ENCODE peak calls at places on chromosomes 6 and 20, in nine cellular contexts. One of them, this sample, is unnamed.

GRCh38 chr20:5658897-5659296 is 91.3 kb upstream of the SHLD1 start:
- DNase-seq in lower leg skin: peak
- DNase-seq in NCI-H748 treated with DMSO at 0.1 percent for 48 hours: peak
- DNase-seq in activated naive CD8-positive, alpha-beta T cell treated with anti-CD3 and anti-CD28 coated beads, Interleukin-2, amount 50 U/mL, for 24 hours: peak
- DNase-seq in memory B cell: peak
- DNase-seq in Right ventricle myocardium inferior: peak
- DNase-seq in lower lobe of right lung: peak
- DNase-seq in stimulated activated CD4-positive, alpha-beta T cell treated with anti-CD3 and anti-CD28 coated beads, Interleukin-4, amount 100 ng/mL, for 24 hours: peak
- DNase-seq in NCI-H1105: peak
- DNase-seq in this sample: no peak

GRCh38 chr6:26240981-26241770 is 123.8 kb upstream of the BTN3A2 start:
- DNase-seq in Right ventricle myocardium inferior: peak
- DNase-seq in lower lobe of right lung: peak
- DNase-seq in stimulated activated CD4-positive, alpha-beta T cell treated with anti-CD3 and anti-CD28 coated beads, Interleukin-4, amount 100 ng/mL, for 24 hours: peak
- DNase-seq in activated naive CD8-positive, alpha-beta T cell treated with anti-CD3 and anti-CD28 coated beads, Interleukin-2, amount 50 U/mL, for 24 hours: peak
- DNase-seq in memory B cell: peak
- DNase-seq in NCI-H748 treated with DMSO at 0.1 percent for 48 hours: no peak
- DNase-seq in lower leg skin: no peak
- DNase-seq in NCI-H1105: no peak
- DNase-seq in this sample: peak

GRCh38 chr20:63283397-63284082 is 9.4 kb upstream of the COL20A1 start:
- DNase-seq in NCI-H1105: no peak
- DNase-seq in lower leg skin: no peak
- DNase-seq in stimulated activated CD4-positive, alpha-beta T cell treated with anti-CD3 and anti-CD28 coated beads, Interleukin-4, amount 100 ng/mL, for 24 hours: no peak
- DNase-seq in Right ventricle myocardium inferior: peak
- DNase-seq in NCI-H748 treated with DMSO at 0.1 percent for 48 hours: no peak
- DNase-seq in lower lobe of right lung: no peak
- DNase-seq in memory B cell: no peak
- DNase-seq in activated naive CD8-positive, alpha-beta T cell treated with anti-CD3 and anti-CD28 coated beads, Interleukin-2, amount 50 U/mL, for 24 hours: no peak
- DNase-seq in this sample: no peak

GRCh38 chr6:157759028-157759427 is 64.0 kb upstream of the SNX9 start:
- DNase-seq in lower lobe of right lung: no peak
- DNase-seq in NCI-H1105: no peak
- DNase-seq in Right ventricle myocardium inferior: no peak
- DNase-seq in stimulated activated CD4-positive, alpha-beta T cell treated with anti-CD3 and anti-CD28 coated beads, Interleukin-4, amount 100 ng/mL, for 24 hours: no peak
- DNase-seq in memory B cell: no peak
- DNase-seq in activated naive CD8-positive, alpha-beta T cell treated with anti-CD3 and anti-CD28 coated beads, Interleukin-2, amount 50 U/mL, for 24 hours: no peak
- DNase-seq in NCI-H748 treated with DMSO at 0.1 percent for 48 hours: no peak
- DNase-seq in lower leg skin: no peak
- DNase-seq in this sample: peak

GRCh38 chr20:21505810-21506530 is 7.9 kb downstream of the NKX2-2 start:
- DNase-seq in NCI-H1105: no peak
- DNase-seq in Right ventricle myocardium inferior: peak
- DNase-seq in lower leg skin: no peak
- DNase-seq in NCI-H748 treated with DMSO at 0.1 percent for 48 hours: no peak
- DNase-seq in lower lobe of right lung: peak
- DNase-seq in stimulated activated CD4-positive, alpha-beta T cell treated with anti-CD3 and anti-CD28 coated beads, Interleukin-4, amount 100 ng/mL, for 24 hours: peak
- DNase-seq in memory B cell: peak
- DNase-seq in activated naive CD8-positive, alpha-beta T cell treated with anti-CD3 and anti-CD28 coated beads, Interleukin-2, amount 50 U/mL, for 24 hours: peak
- DNase-seq in this sample: peak

GRCh38 chr6:104940238-104940880 is 16.5 kb upstream of the LIN28B start:
- DNase-seq in lower lobe of right lung: no peak
- DNase-seq in stimulated activated CD4-positive, alpha-beta T cell treated with anti-CD3 and anti-CD28 coated beads, Interleukin-4, amount 100 ng/mL, for 24 hours: no peak
- DNase-seq in NCI-H748 treated with DMSO at 0.1 percent for 48 hours: no peak
- DNase-seq in Right ventricle myocardium inferior: no peak
- DNase-seq in NCI-H1105: no peak
- DNase-seq in lower leg skin: no peak
- DNase-seq in memory B cell: no peak
- DNase-seq in activated naive CD8-positive, alpha-beta T cell treated with anti-CD3 and anti-CD28 coated beads, Interleukin-2, amount 50 U/mL, for 24 hours: no peak
- DNase-seq in this sample: peak

GRCh38 chr20:37522258-37523011 is 1.4 kb downstream of the NNAT start:
- DNase-seq in NCI-H1105: no peak
- DNase-seq in NCI-H748 treated with DMSO at 0.1 percent for 48 hours: peak
- DNase-seq in activated naive CD8-positive, alpha-beta T cell treated with anti-CD3 and anti-CD28 coated beads, Interleukin-2, amount 50 U/mL, for 24 hours: no peak
- DNase-seq in lower lobe of right lung: peak
- DNase-seq in stimulated activated CD4-positive, alpha-beta T cell treated with anti-CD3 and anti-CD28 coated beads, Interleukin-4, amount 100 ng/mL, for 24 hours: no peak
- DNase-seq in lower leg skin: peak
- DNase-seq in memory B cell: no peak
- DNase-seq in Right ventricle myocardium inferior: no peak
- DNase-seq in this sample: peak

GRCh38 chr6:140909620-140910019 is 1223.1 kb upstream of the GJE1 start:
- DNase-seq in NCI-H1105: no peak
- DNase-seq in memory B cell: no peak
- DNase-seq in lower leg skin: no peak
- DNase-seq in activated naive CD8-positive, alpha-beta T cell treated with anti-CD3 and anti-CD28 coated beads, Interleukin-2, amount 50 U/mL, for 24 hours: no peak
- DNase-seq in Right ventricle myocardium inferior: no peak
- DNase-seq in stimulated activated CD4-positive, alpha-beta T cell treated with anti-CD3 and anti-CD28 coated beads, Interleukin-4, amount 100 ng/mL, for 24 hours: no peak
- DNase-seq in NCI-H748 treated with DMSO at 0.1 percent for 48 hours: no peak
- DNase-seq in lower lobe of right lung: no peak
- DNase-seq in this sample: no peak

GRCh38 chr6:32637219-32637880 is at the start of gene HLA-DQA1:
- DNase-seq in NCI-H1105: no peak
- DNase-seq in stimulated activated CD4-positive, alpha-beta T cell treated with anti-CD3 and anti-CD28 coated beads, Interleukin-4, amount 100 ng/mL, for 24 hours: no peak
- DNase-seq in activated naive CD8-positive, alpha-beta T cell treated with anti-CD3 and anti-CD28 coated beads, Interleukin-2, amount 50 U/mL, for 24 hours: no peak
- DNase-seq in lower leg skin: peak
- DNase-seq in memory B cell: peak
- DNase-seq in Right ventricle myocardium inferior: no peak
- DNase-seq in NCI-H748 treated with DMSO at 0.1 percent for 48 hours: no peak
- DNase-seq in lower lobe of right lung: no peak
- DNase-seq in this sample: no peak

GRCh38 chr6:166257911-166258318 is 50.3 kb downstream of the PRR18 start:
- DNase-seq in NCI-H748 treated with DMSO at 0.1 percent for 48 hours: no peak
- DNase-seq in activated naive CD8-positive, alpha-beta T cell treated with anti-CD3 and anti-CD28 coated beads, Interleukin-2, amount 50 U/mL, for 24 hours: no peak
- DNase-seq in stimulated activated CD4-positive, alpha-beta T cell treated with anti-CD3 and anti-CD28 coated beads, Interleukin-4, amount 100 ng/mL, for 24 hours: peak
- DNase-seq in NCI-H1105: no peak
- DNase-seq in Right ventricle myocardium inferior: no peak
- DNase-seq in lower leg skin: no peak
- DNase-seq in lower lobe of right lung: no peak
- DNase-seq in memory B cell: no peak
- DNase-seq in this sample: no peak

GRCh38 chr6:114342826-114343781 is at the start of gene HS3ST5:
- DNase-seq in Right ventricle myocardium inferior: no peak
- DNase-seq in lower leg skin: no peak
- DNase-seq in NCI-H748 treated with DMSO at 0.1 percent for 48 hours: peak
- DNase-seq in lower lobe of right lung: peak
- DNase-seq in memory B cell: no peak
- DNase-seq in stimulated activated CD4-positive, alpha-beta T cell treated with anti-CD3 and anti-CD28 coated beads, Interleukin-4, amount 100 ng/mL, for 24 hours: no peak
- DNase-seq in activated naive CD8-positive, alpha-beta T cell treated with anti-CD3 and anti-CD28 coated beads, Interleukin-2, amount 50 U/mL, for 24 hours: no peak
- DNase-seq in NCI-H1105: peak
- DNase-seq in this sample: peak

GRCh38 chr20:15162061-15162740 is 824.8 kb upstream of the FLRT3 start:
- DNase-seq in activated naive CD8-positive, alpha-beta T cell treated with anti-CD3 and anti-CD28 coated beads, Interleukin-2, amount 50 U/mL, for 24 hours: no peak
- DNase-seq in NCI-H1105: no peak
- DNase-seq in lower lobe of right lung: no peak
- DNase-seq in memory B cell: no peak
- DNase-seq in Right ventricle myocardium inferior: no peak
- DNase-seq in stimulated activated CD4-positive, alpha-beta T cell treated with anti-CD3 and anti-CD28 coated beads, Interleukin-4, amount 100 ng/mL, for 24 hours: no peak
- DNase-seq in NCI-H748 treated with DMSO at 0.1 percent for 48 hours: no peak
- DNase-seq in lower leg skin: no peak
- DNase-seq in this sample: no peak

This sample was measured in endodermal cell.